ENCODE peak calls at places on chromosomes 16 and 17, in six cellular contexts. J, I, Y, N, B and X are unnamed samples.
A peak's percentile ranks its signal among the peaks of the same experiment; 100 is the strongest.

GRCh38 chr17:41813699-41814124 is 908 bp downstream of the FKBP10 start:
- DNase-seq in J (no peak), I (no peak), Y (no peak), N (no peak), B (no peak), X (no peak)

GRCh38 chr17:17868637-17869522 is 32.1 kb upstream of the SREBF1 start:
- DNase-seq in J (no peak), I (no peak), Y (no peak), N (no peak), B (peak; percentile 61), X (no peak)

GRCh38 chr17:36808181-36808661 is 129.1 kb upstream of the LHX1 start:
- DNase-seq in J (no peak), I (no peak), Y (no peak), N (no peak), B (no peak), X (no peak)

GRCh38 chr17:50558955-50559614 is 1.4 kb upstream of the CACNA1G start:
- DNase-seq in J (peak; percentile 74), I (no peak), Y (no peak), N (no peak), B (peak; percentile 41), X (no peak)

GRCh38 chr17:4582691-4583090 is 1.6 kb upstream of the SMTNL2 start:
- DNase-seq in J (peak; percentile 52), I (no peak), Y (no peak), N (no peak), B (no peak), X (no peak)

GRCh38 chr16:77762260-77762659 is 26.1 kb upstream of the VAT1L start:
- DNase-seq in J (no peak), I (no peak), Y (no peak), N (no peak), B (no peak), X (no peak)

GRCh38 chr17:78240012-78240655 is 8.7 kb downstream of the TMEM235 start:
- DNase-seq in J (no peak), I (no peak), Y (no peak), N (no peak), B (no peak), X (no peak)

GRCh38 chr17:19317359-19318095 is 45.0 kb downstream of the B9D1 start:
- DNase-seq in J (peak; percentile 64), I (peak; percentile 57), Y (no peak), N (no peak), B (peak; percentile 85), X (peak; percentile 24)

GRCh38 chr17:83098241-83099085 is 19.1 kb downstream of the METRNL start:
- DNase-seq in J (no peak), I (no peak), Y (no peak), N (no peak), B (no peak), X (no peak)

GRCh38 chr16:70417661-70418060 is 21.2 kb downstream of the ST3GAL2 start:
- DNase-seq in J (no peak), I (no peak), Y (no peak), N (no peak), B (no peak), X (no peak)

GRCh38 chr16:82038941-82039340 is 3.9 kb downstream of the HSD17B2 start:
- DNase-seq in J (no peak), I (no peak), Y (no peak), N (no peak), B (no peak), X (no peak)

GRCh38 chr17:67058036-67058435 is 13.7 kb downstream of the CACNG1 start:
- DNase-seq in J (no peak), I (no peak), Y (no peak), N (no peak), B (no peak), X (no peak)

GRCh38 chr17:81250286-81251090 is 11.4 kb downstream of the NDUFAF8 start:
- DNase-seq in J (no peak), I (no peak), Y (no peak), N (no peak), B (no peak), X (no peak)
- TF ChIP-seq CTCF in J (no peak), I (no peak), Y (no peak), N (no peak), B (no peak), X (no peak)

GRCh38 chr16:60107920-60108319 is 1373.8 kb upstream of the GOT2 start:
- DNase-seq in J (no peak), I (no peak), Y (no peak), N (no peak), B (no peak), X (no peak)

GRCh38 chr16:60107467-60107866 is 1373.4 kb upstream of the GOT2 start:
- DNase-seq in J (no peak), I (no peak), Y (no peak), N (no peak), B (no peak), X (no peak)

GRCh38 chr16:60110531-60110930 is 1376.4 kb upstream of the GOT2 start:
- DNase-seq in J (no peak), I (no peak), Y (no peak), N (no peak), B (no peak), X (no peak)
- H3K4me3 ChIP-seq in J (no peak overlapping the region), I (no peak overlapping the region), Y (no peak overlapping the region), N (no peak overlapping the region), B (no peak overlapping the region), X (no peak overlapping the region)

DNA sequence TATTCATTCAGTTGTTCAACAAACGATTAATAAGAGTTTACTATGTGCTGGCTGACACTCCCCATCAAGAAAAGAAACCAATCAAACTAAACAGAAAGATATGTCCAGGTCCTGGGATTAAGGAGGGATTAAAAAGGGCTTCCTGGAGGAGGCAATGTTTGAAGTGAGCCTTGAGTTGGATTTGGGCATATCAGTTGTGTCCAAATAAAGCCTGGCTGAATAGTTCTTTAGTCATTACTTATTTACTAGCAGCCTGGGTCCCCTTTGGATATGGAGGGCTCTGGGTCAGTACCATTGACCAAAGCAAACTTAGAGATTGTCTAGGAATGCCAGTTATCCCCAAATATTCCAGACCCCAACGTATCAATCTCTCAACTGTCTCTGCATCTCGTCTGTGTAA is 117.7 kb downstream of the COPRS start:
- DNase-seq in J (no peak), I (no peak), Y (no peak), N (no peak), B (no peak), X (no peak)
- TF ChIP-seq CTCF in J (no peak), I (no peak), Y (no peak), N (no peak), B (no peak), X (no peak)

GRCh38 chr16:50265716-50266336 is 525 bp upstream of the ADCY7 start:
- DNase-seq in J (no peak), I (no peak), Y (no peak), N (no peak), B (no peak), X (no peak)

GRCh38 chr16:50268352-50268751 is 2.0 kb downstream of the ADCY7 start:
- DNase-seq in J (peak; percentile 15), I (no peak), Y (no peak), N (no peak), B (no peak), X (no peak)

GRCh38 chr16:50266337-50267091 is at the start of gene ADCY7:
- DNase-seq in J (peak; percentile 88), I (peak; percentile 26), Y (no peak), N (peak; percentile 68), B (peak; percentile 45), X (no peak)

GRCh38 chr16:50267651-50268050 is 1.3 kb downstream of the ADCY7 start:
- DNase-seq in J (peak; percentile 64), I (no peak), Y (no peak), N (no peak), B (no peak), X (no peak)

GRCh38 chr16:50267151-50267631 is 840 bp downstream of the ADCY7 start:
- DNase-seq in J (no peak), I (no peak), Y (no peak), N (no peak), B (no peak), X (no peak)
- H3K4me3 ChIP-seq in J (peak overlapping the region; percentile 50), I (peak overlapping the region; percentile 59), Y (no peak overlapping the region), N (peak overlapping the region; percentile 69), B (no peak overlapping the region), X (peak overlapping the region; percentile 71)